ENCODE peak calls at places on chromosomes 4 and X, in six cellular contexts. One of them, this sample, is unnamed.

GRCh38 chr4:137610960-137611359 is 78.7 kb upstream of the PCDH18 start:
- DNase-seq in aorta: no peak
- DNase-seq in effector memory CD4-positive, alpha-beta T cell: no peak
- DNase-seq in right cardiac atrium: no peak
- DNase-seq in pancreas: no peak
- DNase-seq in Peyer's patch: no peak
- DNase-seq in this sample: no peak

GRCh38 chr4:1727117-1728031 is 6.1 kb downstream of the TACC3 start:
- DNase-seq in aorta: peak; percentile 86
- DNase-seq in effector memory CD4-positive, alpha-beta T cell: no peak
- DNase-seq in right cardiac atrium: peak; percentile 80
- DNase-seq in pancreas: peak; percentile 60
- DNase-seq in Peyer's patch: peak; percentile 81
- DNase-seq in this sample: peak; percentile 75

GRCh38 chr4:879730-880079 is 52.4 kb downstream of the GAK start:
- DNase-seq in aorta: no peak
- DNase-seq in effector memory CD4-positive, alpha-beta T cell: no peak
- DNase-seq in right cardiac atrium: no peak
- DNase-seq in pancreas: no peak
- DNase-seq in Peyer's patch: no peak
- DNase-seq in this sample: no peak

GRCh38 chr4:86918539-86919072 is 16.2 kb upstream of the AFF1 start:
- DNase-seq in aorta: no peak
- DNase-seq in effector memory CD4-positive, alpha-beta T cell: no peak
- DNase-seq in right cardiac atrium: no peak
- DNase-seq in pancreas: no peak
- DNase-seq in Peyer's patch: no peak
- DNase-seq in this sample: no peak

GRCh38 chr4:168605411-168605810 is 108.6 kb downstream of the PALLD start:
- DNase-seq in aorta: peak; percentile 50
- DNase-seq in effector memory CD4-positive, alpha-beta T cell: no peak
- DNase-seq in right cardiac atrium: no peak
- DNase-seq in pancreas: no peak
- DNase-seq in Peyer's patch: no peak
- DNase-seq in this sample: no peak

GRCh38 chr4:150683775-150684350 is 101.9 kb downstream of the MAB21L2 start:
- DNase-seq in aorta: no peak
- DNase-seq in effector memory CD4-positive, alpha-beta T cell: no peak
- DNase-seq in right cardiac atrium: no peak
- DNase-seq in pancreas: no peak
- DNase-seq in Peyer's patch: no peak
- DNase-seq in this sample: no peak

GRCh38 chr4:88908003-88908402 is 149.0 kb downstream of the FAM13A start:
- DNase-seq in aorta: no peak
- DNase-seq in effector memory CD4-positive, alpha-beta T cell: no peak
- DNase-seq in right cardiac atrium: no peak
- DNase-seq in pancreas: no peak
- DNase-seq in Peyer's patch: no peak
- DNase-seq in this sample: no peak

GRCh38 chrX:15336023-15336413 is 695 bp upstream of the PIGA start:
- DNase-seq in aorta: no peak
- DNase-seq in effector memory CD4-positive, alpha-beta T cell: peak; percentile 43
- DNase-seq in right cardiac atrium: no peak
- DNase-seq in pancreas: no peak
- DNase-seq in Peyer's patch: no peak
- DNase-seq in this sample: no peak

GRCh38 chr4:155757745-155758265 is 1.0 kb upstream of the GUCY1B1 start:
- DNase-seq in aorta: no peak
- DNase-seq in effector memory CD4-positive, alpha-beta T cell: no peak
- DNase-seq in right cardiac atrium: no peak
- DNase-seq in pancreas: no peak
- DNase-seq in Peyer's patch: no peak
- DNase-seq in this sample: no peak

GRCh38 chr4:138181288-138181687 is 60.9 kb downstream of the SLC7A11 start:
- DNase-seq in aorta: no peak
- DNase-seq in effector memory CD4-positive, alpha-beta T cell: no peak
- DNase-seq in right cardiac atrium: peak; percentile 11
- DNase-seq in pancreas: no peak
- DNase-seq in Peyer's patch: no peak
- DNase-seq in this sample: no peak

GRCh38 chrX:41302293-41302868 is 31.6 kb upstream of the DDX3X start:
- DNase-seq in aorta: no peak
- DNase-seq in effector memory CD4-positive, alpha-beta T cell: no peak
- DNase-seq in right cardiac atrium: no peak
- DNase-seq in pancreas: no peak
- DNase-seq in Peyer's patch: no peak
- DNase-seq in this sample: no peak

GRCh38 chrX:861335-861890 is 230.8 kb downstream of the SHOX start:
- DNase-seq in aorta: no peak
- DNase-seq in effector memory CD4-positive, alpha-beta T cell: no peak
- DNase-seq in right cardiac atrium: no peak
- DNase-seq in pancreas: no peak
- DNase-seq in Peyer's patch: no peak
- DNase-seq in this sample: no peak

GRCh38 chr4:79514637-79515320 is 106.8 kb upstream of the GK2 start:
- DNase-seq in aorta: no peak
- DNase-seq in effector memory CD4-positive, alpha-beta T cell: no peak
- DNase-seq in right cardiac atrium: no peak
- DNase-seq in pancreas: no peak
- DNase-seq in Peyer's patch: no peak
- DNase-seq in this sample: no peak

GRCh38 chrX:131801066-131801465 is 222.0 kb upstream of the STK26 start:
- DNase-seq in aorta: no peak
- DNase-seq in effector memory CD4-positive, alpha-beta T cell: no peak
- DNase-seq in right cardiac atrium: no peak
- DNase-seq in pancreas: no peak
- DNase-seq in Peyer's patch: no peak
- DNase-seq in this sample: no peak

GRCh38 chr4:118981171-118981838 is 92.7 kb downstream of the SYNPO2 start:
- DNase-seq in aorta: no peak
- DNase-seq in effector memory CD4-positive, alpha-beta T cell: no peak
- DNase-seq in right cardiac atrium: no peak
- DNase-seq in pancreas: no peak
- DNase-seq in Peyer's patch: no peak
- DNase-seq in this sample: no peak

GRCh38 chr4:7782783-7783182 is 156.9 kb downstream of the AFAP1 start:
- DNase-seq in aorta: no peak
- DNase-seq in effector memory CD4-positive, alpha-beta T cell: no peak
- DNase-seq in right cardiac atrium: no peak
- DNase-seq in pancreas: no peak
- DNase-seq in Peyer's patch: no peak
- DNase-seq in this sample: no peak
- H3K4me1 ChIP-seq in aorta: no peaks in the 10 kb centered on the region
- H3K4me1 ChIP-seq in effector memory CD4-positive, alpha-beta T cell: peaks cover 3% of the 10 kb centered on the region
- H3K4me1 ChIP-seq in right cardiac atrium: peaks cover 11% of the 10 kb centered on the region
- H3K4me1 ChIP-seq in pancreas: no peaks in the 10 kb centered on the region
- H3K4me1 ChIP-seq in Peyer's patch: peaks cover 4% of the 10 kb centered on the region
- H3K4me1 ChIP-seq in this sample: no peaks in the 10 kb centered on the region

GRCh38 chr4:185018834-185019450 is 652 bp downstream of the HELT start:
- DNase-seq in aorta: no peak
- DNase-seq in effector memory CD4-positive, alpha-beta T cell: no peak
- DNase-seq in right cardiac atrium: no peak
- DNase-seq in pancreas: peak; percentile 47
- DNase-seq in Peyer's patch: peak; percentile 41
- DNase-seq in this sample: no peak

GRCh38 chr4:185019451-185020292 is 1.4 kb downstream of the HELT start:
- DNase-seq in aorta: no peak
- DNase-seq in effector memory CD4-positive, alpha-beta T cell: no peak
- DNase-seq in right cardiac atrium: no peak
- DNase-seq in pancreas: no peak
- DNase-seq in Peyer's patch: no peak
- DNase-seq in this sample: no peak

GRCh38 chr4:185020293-185020808 is 2.1 kb downstream of the HELT start:
- DNase-seq in aorta: no peak
- DNase-seq in effector memory CD4-positive, alpha-beta T cell: no peak
- DNase-seq in right cardiac atrium: no peak
- DNase-seq in pancreas: no peak
- DNase-seq in Peyer's patch: no peak
- DNase-seq in this sample: no peak

GRCh38 chr4:185023471-185023870 is 5.2 kb downstream of the HELT start:
- DNase-seq in aorta: no peak
- DNase-seq in effector memory CD4-positive, alpha-beta T cell: no peak
- DNase-seq in right cardiac atrium: no peak
- DNase-seq in pancreas: no peak
- DNase-seq in Peyer's patch: no peak
- DNase-seq in this sample: no peak

GRCh38 chr4:185020863-185021761 is 2.8 kb downstream of the HELT start:
- DNase-seq in aorta: no peak
- DNase-seq in effector memory CD4-positive, alpha-beta T cell: no peak
- DNase-seq in right cardiac atrium: no peak
- DNase-seq in pancreas: no peak
- DNase-seq in Peyer's patch: no peak
- DNase-seq in this sample: no peak
- H3K27me3 ChIP-seq in aorta: no peaks in the 10 kb centered on the region
- H3K27me3 ChIP-seq in effector memory CD4-positive, alpha-beta T cell: peaks cover 26% of the 10 kb centered on the region
- H3K27me3 ChIP-seq in right cardiac atrium: peaks cover 2% of the 10 kb centered on the region
- H3K27me3 ChIP-seq in pancreas: no peaks in the 10 kb centered on the region
- H3K27me3 ChIP-seq in Peyer's patch: peaks cover 30% of the 10 kb centered on the region
- H3K27me3 ChIP-seq in this sample: peaks cover 6% of the 10 kb centered on the region

DNA sequence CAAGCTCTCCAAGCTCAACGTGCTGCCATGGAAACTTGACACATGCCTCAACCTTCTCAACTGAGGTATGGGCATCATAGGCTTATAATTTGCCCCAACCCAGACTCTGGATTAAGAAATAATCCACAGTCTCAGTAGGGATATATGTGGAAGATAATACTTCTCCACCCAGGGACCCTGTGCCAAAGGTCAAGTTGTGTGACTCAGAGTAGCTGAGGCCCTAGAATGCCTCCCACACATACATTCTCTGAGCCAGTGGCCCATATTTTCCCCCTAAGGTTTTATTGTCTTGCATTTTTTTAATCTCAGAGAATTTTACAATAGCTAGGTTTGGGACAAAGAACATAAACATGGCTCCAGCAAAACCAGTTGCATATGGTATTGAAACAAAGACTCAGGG is 283.1 kb downstream of the IDS start:
- DNase-seq in aorta: no peak
- DNase-seq in effector memory CD4-positive, alpha-beta T cell: no peak
- DNase-seq in right cardiac atrium: no peak
- DNase-seq in pancreas: no peak
- DNase-seq in Peyer's patch: no peak
- DNase-seq in this sample: no peak
- H3K27ac ChIP-seq in aorta: no peak overlapping the region
- H3K27ac ChIP-seq in effector memory CD4-positive, alpha-beta T cell: no peak overlapping the region
- H3K27ac ChIP-seq in right cardiac atrium: no peak overlapping the region
- H3K27ac ChIP-seq in pancreas: no peak overlapping the region
- H3K27ac ChIP-seq in Peyer's patch: no peak overlapping the region
- H3K27ac ChIP-seq in this sample: no peak overlapping the region

DNA sequence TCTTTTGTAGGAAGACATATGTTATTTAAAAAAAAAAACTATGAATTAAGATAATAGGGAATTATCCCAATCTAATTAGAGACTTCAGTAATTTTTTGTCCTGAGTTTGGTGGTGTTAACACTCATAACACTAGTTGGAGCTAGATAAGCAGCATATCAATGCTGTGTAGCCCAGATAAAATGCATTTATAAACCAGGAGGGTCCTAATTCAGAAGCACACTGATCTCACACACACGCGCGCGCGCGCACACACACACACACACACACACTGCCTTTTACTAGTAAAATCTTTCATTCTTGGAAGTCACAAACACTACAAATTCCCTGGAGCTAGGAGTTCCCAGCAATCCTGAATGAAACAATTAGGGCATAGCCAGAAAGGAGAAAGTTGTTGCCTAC is 3.2 kb downstream of the UNC5C start:
- DNase-seq in aorta: no peak
- DNase-seq in effector memory CD4-positive, alpha-beta T cell: no peak
- DNase-seq in right cardiac atrium: no peak
- DNase-seq in pancreas: no peak
- DNase-seq in Peyer's patch: no peak
- DNase-seq in this sample: no peak
- H3K4me1 ChIP-seq in aorta: no peaks in the 10 kb centered on the region
- H3K4me1 ChIP-seq in effector memory CD4-positive, alpha-beta T cell: no peaks in the 10 kb centered on the region
- H3K4me1 ChIP-seq in right cardiac atrium: no peaks in the 10 kb centered on the region
- H3K4me1 ChIP-seq in pancreas: no peaks in the 10 kb centered on the region
- H3K4me1 ChIP-seq in Peyer's patch: no peaks in the 10 kb centered on the region
- H3K4me1 ChIP-seq in this sample: no peaks in the 10 kb centered on the region

GRCh38 chr4:15853345-15853744 is 75.2 kb downstream of the CD38 start:
- DNase-seq in aorta: no peak
- DNase-seq in effector memory CD4-positive, alpha-beta T cell: no peak
- DNase-seq in right cardiac atrium: no peak
- DNase-seq in pancreas: no peak
- DNase-seq in Peyer's patch: no peak
- DNase-seq in this sample: no peak
- H3K27me3 ChIP-seq in aorta: no peaks in the 10 kb centered on the region
- H3K27me3 ChIP-seq in effector memory CD4-positive, alpha-beta T cell: no peaks in the 10 kb centered on the region
- H3K27me3 ChIP-seq in right cardiac atrium: no peaks in the 10 kb centered on the region
- H3K27me3 ChIP-seq in pancreas: no peaks in the 10 kb centered on the region
- H3K27me3 ChIP-seq in Peyer's patch: no peaks in the 10 kb centered on the region
- H3K27me3 ChIP-seq in this sample: no peaks in the 10 kb centered on the region

GRCh38 chr4:56976283-56976877 is 1.0 kb downstream of the NOA1 start:
- DNase-seq in aorta: peak; percentile 51
- DNase-seq in effector memory CD4-positive, alpha-beta T cell: no peak
- DNase-seq in right cardiac atrium: no peak
- DNase-seq in pancreas: no peak
- DNase-seq in Peyer's patch: no peak
- DNase-seq in this sample: no peak
- H3K27ac ChIP-seq in aorta: no peak overlapping the region
- H3K27ac ChIP-seq in effector memory CD4-positive, alpha-beta T cell: peak overlapping the region; percentile 87
- H3K27ac ChIP-seq in right cardiac atrium: no peak overlapping the region
- H3K27ac ChIP-seq in pancreas: peak overlapping the region; percentile 77
- H3K27ac ChIP-seq in Peyer's patch: peak overlapping the region; percentile 84
- H3K27ac ChIP-seq in this sample: peak overlapping the region; percentile 44

This sample was measured in right lobe of liver.